ENCODE peak calls at places on chromosomes 1 and 21, in eight cellular contexts. Z is stimulated activated CD4-positive, alpha-beta T cell treated with anti-CD3 and anti-CD28 coated beads, Interleukin-12 subunit alpha, Interleukin-12 subunit beta, amount 100 ng/mL, for 24 hours; K is EL; I is activated CD4-positive, CD25-positive, alpha-beta regulatory T cell; G is activated T-cell treated with anti-CD3 and anti-CD28 coated beads for 24 hours; Q is CD8-positive, alpha-beta T cell; A is naive thymus-derived CD4-positive, alpha-beta T cell; H is activated naive CD8-positive, alpha-beta T cell treated with anti-CD3 and anti-CD28 coated beads, Interleukin-2, amount 10 ng/mL, durations not matched to agents 7 days and 5 days. L is an unnamed sample.

GRCh38 chr1:228316589-228317387 is 89.8 kb downstream of the TRIM11 start:
- DNase-seq in Q (no peak), A (no peak), G (no peak), Z (no peak), K (no peak), H (peak; percentile 15), I (no peak), L (no peak)

GRCh38 chr1:66478116-66478515 is 55.8 kb upstream of the SGIP1 start:
- DNase-seq in K (peak; percentile 87), Z (no peak), G (no peak), H (no peak), A (no peak), I (no peak), Q (no peak), L (no peak)

GRCh38 chr1:224052767-224053166 is 61.1 kb upstream of the FBXO28 start:
- DNase-seq in Q (no peak), I (no peak), K (peak; percentile 83), H (no peak), G (no peak), A (no peak), Z (no peak), L (no peak)

GRCh38 chr1:168019407-168019806 is 82.5 kb upstream of the MPC2 start:
- DNase-seq in H (no peak), A (no peak), Z (no peak), I (no peak), K (no peak), G (no peak), Q (no peak), L (no peak)

GRCh38 chr21:44996983-44997936 is 57.4 kb downstream of the SLX9 start:
- DNase-seq in I (no peak), Q (no peak), A (no peak), Z (no peak), G (no peak), K (no peak), H (no peak), L (no peak)

GRCh38 chr1:46043491-46044017 is 88.9 kb downstream of the PIK3R3 start:
- DNase-seq in H (no peak), K (no peak), I (no peak), Q (no peak), A (no peak), Z (no peak), G (no peak), L (no peak)

GRCh38 chr1:213989740-213990472 is 2.1 kb downstream of the PROX1 start:
- DNase-seq in I (no peak), G (no peak), K (no peak), H (no peak), Q (no peak), Z (no peak), A (no peak), L (no peak)

GRCh38 chr1:228842094-228842775 is 107.0 kb downstream of the RHOU start:
- DNase-seq in K (peak; percentile 86), Z (no peak), G (no peak), I (no peak), A (no peak), H (no peak), Q (no peak), L (peak; percentile 84)

GRCh38 chr1:170586321-170586855 is 54.4 kb downstream of the GORAB start:
- DNase-seq in G (no peak), Q (no peak), K (no peak), H (no peak), A (no peak), Z (no peak), I (no peak), L (no peak)